ENCODE peak calls at places on chromosomes 5 and 9, in four cellular contexts. One of them, this sample, is unnamed.

GRCh38 chr9:92463989-92464388 is 18.3 kb downstream of the ASPN start:
- DNase-seq in IMR-90: peak; percentile 96
- DNase-seq in psoas muscle: no peak
- DNase-seq in ovary: no peak
- DNase-seq in this sample: no peak

GRCh38 chr5:56638768-56639238 is 176.5 kb upstream of the MAP3K1 start:
- DNase-seq in IMR-90: no peak
- DNase-seq in psoas muscle: no peak
- DNase-seq in ovary: no peak
- DNase-seq in this sample: no peak

GRCh38 chr5:151026674-151027073 is 6.3 kb downstream of the GPX3 start:
- DNase-seq in ovary: peak; percentile 65
- DNase-seq in psoas muscle: peak; percentile 45
- DNase-seq in IMR-90: no peak
- DNase-seq in this sample: no peak

GRCh38 chr5:100905259-100905914 is 2.3 kb upstream of the ST8SIA4 start:
- DNase-seq in ovary: no peak
- DNase-seq in IMR-90: no peak
- DNase-seq in psoas muscle: no peak
- DNase-seq in this sample: no peak

GRCh38 chr9:136615631-136616306 is 46.9 kb upstream of the EGFL7 start:
- DNase-seq in IMR-90: peak; percentile 13
- DNase-seq in psoas muscle: no peak
- DNase-seq in ovary: no peak
- DNase-seq in this sample: no peak

GRCh38 chr5:173056783-173057061 is 570 bp downstream of the CREBRF start:
- DNase-seq in IMR-90: no peak
- DNase-seq in psoas muscle: no peak
- DNase-seq in ovary: no peak
- DNase-seq in this sample: no peak

GRCh38 chr5:81422671-81423070 is 28.7 kb upstream of the ACOT12 start:
- DNase-seq in IMR-90: peak; percentile 97
- DNase-seq in ovary: no peak
- DNase-seq in psoas muscle: no peak
- DNase-seq in this sample: peak; percentile 60

GRCh38 chr5:160271396-160271795 is 41.0 kb downstream of the CCNJL start:
- DNase-seq in ovary: no peak
- DNase-seq in psoas muscle: no peak
- DNase-seq in IMR-90: no peak
- DNase-seq in this sample: no peak

GRCh38 chr5:111583761-111584203 is 71.4 kb upstream of the STARD4 start:
- DNase-seq in IMR-90: peak; percentile 5
- DNase-seq in psoas muscle: no peak
- DNase-seq in ovary: no peak
- DNase-seq in this sample: no peak

GRCh38 chr5:132758406-132758805 is 11.2 kb downstream of the CCNI2 start:
- DNase-seq in IMR-90: no peak
- DNase-seq in psoas muscle: no peak
- DNase-seq in ovary: no peak
- DNase-seq in this sample: no peak
- H3K4me3 ChIP-seq in IMR-90: no peak overlapping the region
- H3K4me3 ChIP-seq in psoas muscle: no peak overlapping the region
- H3K4me3 ChIP-seq in ovary: no peak overlapping the region
- H3K4me3 ChIP-seq in this sample: no peak overlapping the region

GRCh38 chr5:180818942-180819341 is 16.3 kb upstream of the MGAT1 start:
- DNase-seq in IMR-90: no peak
- DNase-seq in psoas muscle: no peak
- DNase-seq in ovary: no peak
- DNase-seq in this sample: peak; percentile 20
- H3K4me1 ChIP-seq in IMR-90: peaks cover 13% of the 10 kb centered on the region
- H3K4me1 ChIP-seq in psoas muscle: peaks cover 23% of the 10 kb centered on the region
- H3K4me1 ChIP-seq in ovary: peaks cover 18% of the 10 kb centered on the region
- H3K4me1 ChIP-seq in this sample: peaks cover 10% of the 10 kb centered on the region

GRCh38 chr9:121269030-121269887 is 1.3 kb downstream of the GSN start:
- DNase-seq in psoas muscle: no peak
- DNase-seq in ovary: no peak
- DNase-seq in IMR-90: no peak
- DNase-seq in this sample: peak; percentile 88
- H3K4me3 ChIP-seq in psoas muscle: peak overlapping the region; percentile 86
- H3K4me3 ChIP-seq in ovary: peak overlapping the region; percentile 74
- H3K4me3 ChIP-seq in IMR-90: peak overlapping the region; percentile 91
- H3K4me3 ChIP-seq in this sample: peak overlapping the region; percentile 64

GRCh38 chr5:14668247-14668646 is 3.7 kb downstream of the OTULIN start:
- DNase-seq in psoas muscle: no peak
- DNase-seq in ovary: no peak
- DNase-seq in IMR-90: no peak
- DNase-seq in this sample: no peak

GRCh38 chr5:14671414-14671813 is 6.9 kb downstream of the OTULIN start:
- DNase-seq in ovary: no peak
- DNase-seq in IMR-90: peak; percentile 71
- DNase-seq in psoas muscle: no peak
- DNase-seq in this sample: no peak

GRCh38 chr5:14667770-14668169 is 3.3 kb downstream of the OTULIN start:
- DNase-seq in psoas muscle: no peak
- DNase-seq in IMR-90: no peak
- DNase-seq in ovary: no peak
- DNase-seq in this sample: no peak

GRCh38 chr5:14669975-14670374 is 5.5 kb downstream of the OTULIN start:
- DNase-seq in IMR-90: peak; percentile 25
- DNase-seq in psoas muscle: no peak
- DNase-seq in ovary: no peak
- DNase-seq in this sample: no peak

DNA sequence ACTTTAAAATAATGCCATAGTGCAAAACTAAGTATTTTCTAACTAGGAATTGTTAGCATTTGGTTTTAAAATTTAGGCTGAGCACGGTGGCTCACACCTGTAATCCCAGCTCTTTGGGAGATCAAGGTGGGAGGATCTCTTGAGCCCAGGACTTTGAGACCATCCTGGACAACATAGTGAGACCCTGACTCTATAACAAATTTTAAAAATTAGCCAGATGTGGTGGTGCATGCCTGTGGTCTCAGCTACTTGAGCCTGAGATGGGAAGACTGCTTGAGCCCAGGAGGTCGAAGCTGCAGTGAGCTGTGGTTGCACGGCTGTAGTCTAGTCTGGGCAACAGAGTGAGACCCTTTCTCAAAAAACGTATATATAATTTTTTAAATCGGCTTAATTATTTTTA is 4.9 kb downstream of the OTULIN start:
- DNase-seq in IMR-90: no peak
- DNase-seq in psoas muscle: no peak
- DNase-seq in ovary: no peak
- DNase-seq in this sample: no peak
- H3K4me1 ChIP-seq in IMR-90: peaks cover 15% of the 10 kb centered on the region
- H3K4me1 ChIP-seq in psoas muscle: peaks cover 25% of the 10 kb centered on the region
- H3K4me1 ChIP-seq in ovary: peaks cover 2% of the 10 kb centered on the region
- H3K4me1 ChIP-seq in this sample: peaks cover 11% of the 10 kb centered on the region

GRCh38 chr5:92868442-92868841 is 712.6 kb downstream of the NR2F1-AS1 start:
- DNase-seq in psoas muscle: no peak
- DNase-seq in ovary: no peak
- DNase-seq in IMR-90: no peak
- DNase-seq in this sample: no peak
- H3K4me3 ChIP-seq in psoas muscle: no peak overlapping the region
- H3K4me3 ChIP-seq in ovary: no peak overlapping the region
- H3K4me3 ChIP-seq in IMR-90: no peak overlapping the region
- H3K4me3 ChIP-seq in this sample: no peak overlapping the region

GRCh38 chr9:137650779-137651178 is 32.0 kb downstream of the EHMT1 start:
- DNase-seq in IMR-90: no peak
- DNase-seq in ovary: no peak
- DNase-seq in psoas muscle: no peak
- DNase-seq in this sample: no peak

GRCh38 chr9:137648396-137648795 is 29.6 kb downstream of the EHMT1 start:
- DNase-seq in IMR-90: no peak
- DNase-seq in ovary: no peak
- DNase-seq in psoas muscle: no peak
- DNase-seq in this sample: no peak

GRCh38 chr9:137650259-137650658 is 31.5 kb downstream of the EHMT1 start:
- DNase-seq in psoas muscle: no peak
- DNase-seq in IMR-90: no peak
- DNase-seq in ovary: no peak
- DNase-seq in this sample: no peak

GRCh38 chr9:137647096-137647709 is 28.4 kb downstream of the EHMT1 start:
- DNase-seq in IMR-90: no peak
- DNase-seq in psoas muscle: no peak
- DNase-seq in ovary: no peak
- DNase-seq in this sample: no peak

DNA sequence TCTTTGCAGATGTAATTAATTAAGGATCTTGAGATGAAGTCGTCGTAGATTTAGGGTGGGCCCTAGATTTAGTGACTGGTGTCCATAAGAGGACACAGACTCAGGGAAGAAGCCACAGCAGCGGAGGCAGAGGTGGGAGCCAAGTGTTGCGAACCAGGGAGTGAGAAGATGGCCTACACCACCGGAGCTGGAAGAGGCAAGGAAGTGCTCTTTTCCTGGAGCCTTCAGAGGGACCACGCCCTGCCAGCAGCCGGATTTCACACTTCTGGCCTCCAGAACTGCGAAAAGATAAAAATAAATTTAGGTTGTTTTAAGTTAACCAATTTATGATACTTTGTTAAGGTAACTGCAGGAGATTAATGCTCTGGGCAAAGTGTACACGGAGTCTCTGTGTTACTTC is 30.7 kb downstream of the EHMT1 start:
- DNase-seq in IMR-90: no peak
- DNase-seq in ovary: no peak
- DNase-seq in psoas muscle: no peak
- DNase-seq in this sample: no peak
- H3K4me1 ChIP-seq in IMR-90: no peaks in the 10 kb centered on the region
- H3K4me1 ChIP-seq in ovary: no peaks in the 10 kb centered on the region
- H3K4me1 ChIP-seq in psoas muscle: no peaks in the 10 kb centered on the region
- H3K4me1 ChIP-seq in this sample: no peaks in the 10 kb centered on the region